ENCODE peak calls at places on chromosomes 7 and 10, in four cellular contexts. One of them, this sample, is unnamed.

GRCh38 chr10:1217237-1217587 is 161.0 kb downstream of the WDR37 start:
- DNase-seq in upper lobe of right lung: peak; percentile 43
- DNase-seq in left ventricle myocardium inferior: no peak
- DNase-seq in lung: no peak
- DNase-seq in this sample: no peak

GRCh38 chr10:72096115-72097000 is 8.0 kb upstream of the SPOCK2 start:
- DNase-seq in upper lobe of right lung: no peak
- DNase-seq in lung: no peak
- DNase-seq in left ventricle myocardium inferior: no peak
- DNase-seq in this sample: no peak

GRCh38 chr7:66696774-66697191 is 43.8 kb upstream of the RABGEF1 start:
- DNase-seq in lung: no peak
- DNase-seq in left ventricle myocardium inferior: peak; percentile 22
- DNase-seq in upper lobe of right lung: no peak
- DNase-seq in this sample: no peak

GRCh38 chr7:1872191-1873069 is 202.4 kb downstream of the ELFN1 start:
- DNase-seq in left ventricle myocardium inferior: no peak
- DNase-seq in lung: no peak
- DNase-seq in upper lobe of right lung: no peak
- DNase-seq in this sample: no peak

GRCh38 chr10:61000769-61001730 is 57.1 kb upstream of the RHOBTB1 start:
- DNase-seq in left ventricle myocardium inferior: no peak
- DNase-seq in upper lobe of right lung: peak; percentile 65
- DNase-seq in lung: no peak
- DNase-seq in this sample: peak; percentile 29

GRCh38 chr10:68296833-68297232 is 35.0 kb upstream of the HNRNPH3 start:
- DNase-seq in left ventricle myocardium inferior: no peak
- DNase-seq in upper lobe of right lung: no peak
- DNase-seq in lung: no peak
- DNase-seq in this sample: no peak

GRCh38 chr7:54860003-54860775 is 101.2 kb upstream of the SEC61G start:
- DNase-seq in upper lobe of right lung: no peak
- DNase-seq in lung: no peak
- DNase-seq in left ventricle myocardium inferior: no peak
- DNase-seq in this sample: no peak

GRCh38 chr7:2665359-2665791 is 22.6 kb upstream of the AMZ1 start:
- DNase-seq in upper lobe of right lung: no peak
- DNase-seq in lung: no peak
- DNase-seq in left ventricle myocardium inferior: no peak
- DNase-seq in this sample: no peak

GRCh38 chr10:73339436-73339835 is 19.2 kb downstream of the CFAP70 start:
- DNase-seq in lung: no peak
- DNase-seq in left ventricle myocardium inferior: no peak
- DNase-seq in upper lobe of right lung: no peak
- DNase-seq in this sample: no peak

GRCh38 chr10:50604049-50604640 is 19.6 kb downstream of the SGMS1 start:
- DNase-seq in upper lobe of right lung: no peak
- DNase-seq in left ventricle myocardium inferior: no peak
- DNase-seq in lung: no peak
- DNase-seq in this sample: no peak

GRCh38 chr10:53489331-53489730 is 716.7 kb upstream of the MBL2 start:
- DNase-seq in lung: no peak
- DNase-seq in upper lobe of right lung: no peak
- DNase-seq in left ventricle myocardium inferior: no peak
- DNase-seq in this sample: no peak

GRCh38 chr7:116356979-116357378 is 142.6 kb upstream of the CAV2 start:
- DNase-seq in left ventricle myocardium inferior: no peak
- DNase-seq in upper lobe of right lung: no peak
- DNase-seq in lung: no peak
- DNase-seq in this sample: no peak

GRCh38 chr10:93703066-93703465 is 674 bp upstream of the FRA10AC1 start:
- DNase-seq in upper lobe of right lung: no peak
- DNase-seq in left ventricle myocardium inferior: no peak
- DNase-seq in lung: no peak
- DNase-seq in this sample: no peak

GRCh38 chr7:140423501-140423900 is 19.6 kb downstream of the RAB19 start:
- DNase-seq in lung: no peak
- DNase-seq in left ventricle myocardium inferior: no peak
- DNase-seq in upper lobe of right lung: no peak
- DNase-seq in this sample: no peak

GRCh38 chr7:79455173-79455790 is 1.8 kb upstream of the MAGI2 start:
- DNase-seq in upper lobe of right lung: no peak
- DNase-seq in lung: no peak
- DNase-seq in left ventricle myocardium inferior: peak; percentile 14
- DNase-seq in this sample: no peak

GRCh38 chr7:152006336-152006735 is 19.1 kb upstream of the GALNT11 start:
- DNase-seq in upper lobe of right lung: no peak
- DNase-seq in lung: no peak
- DNase-seq in left ventricle myocardium inferior: no peak
- DNase-seq in this sample: no peak

GRCh38 chr10:49572594-49573114 is 33.7 kb upstream of the ERCC6 start:
- DNase-seq in lung: no peak
- DNase-seq in left ventricle myocardium inferior: no peak
- DNase-seq in upper lobe of right lung: no peak
- DNase-seq in this sample: no peak

GRCh38 chr7:145774777-145775176 is 341.8 kb upstream of the CNTNAP2 start:
- DNase-seq in left ventricle myocardium inferior: no peak
- DNase-seq in upper lobe of right lung: no peak
- DNase-seq in lung: no peak
- DNase-seq in this sample: no peak

GRCh38 chr10:112369495-112370423 is 4.2 kb upstream of the ACSL5 start:
- DNase-seq in left ventricle myocardium inferior: no peak
- DNase-seq in lung: peak; percentile 85
- DNase-seq in upper lobe of right lung: peak; percentile 92
- DNase-seq in this sample: peak; percentile 8

GRCh38 chr10:132648871-132649528 is 111.4 kb downstream of the INPP5A start:
- DNase-seq in lung: no peak
- DNase-seq in upper lobe of right lung: no peak
- DNase-seq in left ventricle myocardium inferior: no peak
- DNase-seq in this sample: no peak

GRCh38 chr10:103748020-103748419 is 107.4 kb downstream of the SH3PXD2A start:
- DNase-seq in upper lobe of right lung: no peak
- DNase-seq in left ventricle myocardium inferior: no peak
- DNase-seq in lung: no peak
- DNase-seq in this sample: peak; percentile 66

GRCh38 chr7:139297795-139298194 is 43.3 kb upstream of the FMC1 start:
- DNase-seq in lung: no peak
- DNase-seq in left ventricle myocardium inferior: no peak
- DNase-seq in upper lobe of right lung: no peak
- DNase-seq in this sample: no peak
- H3K27ac ChIP-seq in lung: no peak overlapping the region
- H3K27ac ChIP-seq in left ventricle myocardium inferior: no peak overlapping the region
- H3K27ac ChIP-seq in upper lobe of right lung: no peak overlapping the region
- H3K27ac ChIP-seq in this sample: peak overlapping the region; percentile 66

DNA sequence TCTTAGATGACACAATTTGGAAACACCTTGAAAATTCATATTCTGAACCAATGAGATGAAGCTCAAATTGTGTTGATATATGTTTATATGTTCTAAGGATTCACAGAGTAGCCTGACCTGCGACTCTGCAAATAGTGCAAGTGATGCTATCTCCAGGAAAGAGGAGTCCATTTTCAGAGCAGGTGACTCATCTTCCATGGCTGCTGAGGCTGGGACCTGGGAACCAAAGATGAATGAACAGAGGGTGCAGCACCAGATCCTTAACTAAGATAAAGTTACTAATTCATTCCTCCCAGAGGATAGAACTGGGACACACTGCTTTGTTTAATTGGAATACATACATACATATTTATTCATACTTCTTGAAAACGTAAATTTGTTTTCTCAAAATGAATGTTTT is 240.6 kb upstream of the SEMA3C start:
- DNase-seq in left ventricle myocardium inferior: no peak
- DNase-seq in upper lobe of right lung: no peak
- DNase-seq in lung: no peak
- DNase-seq in this sample: no peak
- TF ChIP-seq CTCF in left ventricle myocardium inferior: no peak
- TF ChIP-seq CTCF in upper lobe of right lung: no peak
- TF ChIP-seq CTCF in lung: no peak
- TF ChIP-seq CTCF in this sample: no peak

GRCh38 chr10:8055420-8056349 is 1.2 kb downstream of the GATA3 start:
- DNase-seq in upper lobe of right lung: no peak
- DNase-seq in lung: no peak
- DNase-seq in left ventricle myocardium inferior: no peak
- DNase-seq in this sample: no peak
- H3K27me3 ChIP-seq in upper lobe of right lung: peaks cover 72% of the 10 kb centered on the region
- H3K27me3 ChIP-seq in lung: peaks cover 14% of the 10 kb centered on the region
- H3K27me3 ChIP-seq in left ventricle myocardium inferior: peaks cover 100% of the 10 kb centered on the region
- H3K27me3 ChIP-seq in this sample: peaks cover 100% of the 10 kb centered on the region

GRCh38 chr7:503575-504111 is 16.0 kb downstream of the PDGFA start:
- DNase-seq in left ventricle myocardium inferior: peak; percentile 55
- DNase-seq in lung: peak; percentile 91
- DNase-seq in upper lobe of right lung: peak; percentile 93
- DNase-seq in this sample: peak; percentile 93
- H3K27ac ChIP-seq in left ventricle myocardium inferior: peak overlapping the region; percentile 40
- H3K27ac ChIP-seq in lung: peak overlapping the region; percentile 78
- H3K27ac ChIP-seq in upper lobe of right lung: peak overlapping the region; percentile 72
- H3K27ac ChIP-seq in this sample: peak overlapping the region; percentile 86

DNA sequence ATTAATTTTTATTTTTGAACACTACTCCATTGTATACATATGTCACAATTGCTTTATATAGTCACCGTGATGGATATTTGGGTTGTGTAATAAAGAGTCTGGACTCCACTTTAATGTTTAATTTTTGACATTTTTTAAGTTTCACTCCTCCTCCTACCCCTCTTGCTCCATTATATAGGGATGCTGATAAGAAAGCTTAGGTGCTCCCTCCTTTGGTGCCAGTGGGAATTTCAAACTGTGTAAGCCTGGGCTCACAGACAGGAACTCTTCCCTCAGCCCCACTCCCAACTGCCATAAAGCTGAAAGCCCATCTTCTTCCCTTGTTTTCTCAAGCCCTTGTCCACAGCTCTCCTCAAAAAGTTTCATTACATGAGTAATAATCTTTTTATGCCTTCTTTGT is 47.6 kb downstream of the TWIST1 start:
- DNase-seq in left ventricle myocardium inferior: no peak
- DNase-seq in upper lobe of right lung: no peak
- DNase-seq in lung: no peak
- DNase-seq in this sample: no peak
- TF ChIP-seq CTCF in left ventricle myocardium inferior: no peak
- TF ChIP-seq CTCF in upper lobe of right lung: no peak
- TF ChIP-seq CTCF in lung: no peak
- TF ChIP-seq CTCF in this sample: no peak

DNA sequence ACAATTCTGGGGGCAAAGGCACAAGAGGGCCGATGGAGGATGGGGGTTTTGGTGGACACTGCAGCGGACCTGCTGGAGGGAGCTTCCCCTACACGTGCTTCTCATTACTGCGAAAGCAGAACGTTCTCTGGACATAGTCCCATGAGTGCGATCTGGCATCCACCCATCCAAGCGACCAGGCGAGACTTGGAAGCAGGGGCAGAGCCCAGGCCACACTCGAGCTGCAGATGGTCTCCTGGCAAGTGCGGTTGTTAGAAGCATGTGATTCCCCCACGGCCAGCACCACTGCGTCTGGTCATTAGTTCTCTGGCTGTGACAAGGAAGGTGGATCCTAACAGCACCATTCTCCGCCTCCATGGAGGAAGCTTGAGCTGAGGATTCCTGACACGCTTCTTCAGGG is 118.4 kb upstream of the TCERG1L start:
- DNase-seq in lung: no peak
- DNase-seq in left ventricle myocardium inferior: no peak
- DNase-seq in upper lobe of right lung: no peak
- DNase-seq in this sample: no peak
- H3K27me3 ChIP-seq in lung: no peaks in the 10 kb centered on the region
- H3K27me3 ChIP-seq in left ventricle myocardium inferior: peaks cover 83% of the 10 kb centered on the region
- H3K27me3 ChIP-seq in upper lobe of right lung: peaks cover 14% of the 10 kb centered on the region
- H3K27me3 ChIP-seq in this sample: peaks cover 6% of the 10 kb centered on the region

GRCh38 chr10:63424576-63424975 is 41.2 kb downstream of the JMJD1C start:
- DNase-seq in upper lobe of right lung: no peak
- DNase-seq in lung: no peak
- DNase-seq in left ventricle myocardium inferior: no peak
- DNase-seq in this sample: no peak
- H3K27ac ChIP-seq in upper lobe of right lung: no peak overlapping the region
- H3K27ac ChIP-seq in lung: no peak overlapping the region
- H3K27ac ChIP-seq in left ventricle myocardium inferior: no peak overlapping the region
- H3K27ac ChIP-seq in this sample: no peak overlapping the region

DNA sequence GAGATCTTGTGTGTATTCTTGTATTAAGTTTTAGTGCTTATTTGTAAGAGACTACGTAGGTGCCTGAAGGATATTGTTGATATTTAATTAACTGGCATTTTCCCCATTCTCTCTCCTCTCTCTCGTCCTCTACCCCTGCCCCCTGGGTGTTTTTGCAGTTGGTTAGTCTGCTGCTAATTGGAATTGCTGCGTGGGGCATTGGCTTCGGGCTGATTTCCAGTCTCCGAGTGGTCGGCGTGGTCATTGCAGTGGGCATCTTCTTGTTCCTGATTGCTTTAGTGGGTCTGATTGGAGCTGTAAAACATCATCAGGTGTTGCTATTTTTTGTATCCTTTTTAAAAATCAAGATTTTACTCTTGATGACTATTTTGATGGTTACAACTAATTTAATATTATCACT is 22.5 kb downstream of the TSPAN13 start:
- DNase-seq in lung: no peak
- DNase-seq in left ventricle myocardium inferior: no peak
- DNase-seq in upper lobe of right lung: no peak
- DNase-seq in this sample: no peak
- TF ChIP-seq CTCF in lung: no peak
- TF ChIP-seq CTCF in left ventricle myocardium inferior: no peak
- TF ChIP-seq CTCF in upper lobe of right lung: no peak
- TF ChIP-seq CTCF in this sample: no peak

GRCh38 chr7:154684651-154685563 is 318.0 kb downstream of the PAXIP1 start:
- DNase-seq in lung: no peak
- DNase-seq in upper lobe of right lung: no peak
- DNase-seq in left ventricle myocardium inferior: no peak
- DNase-seq in this sample: peak; percentile 66
- H3K27me3 ChIP-seq in lung: no peaks in the 10 kb centered on the region
- H3K27me3 ChIP-seq in upper lobe of right lung: no peaks in the 10 kb centered on the region
- H3K27me3 ChIP-seq in left ventricle myocardium inferior: peaks cover 25% of the 10 kb centered on the region
- H3K27me3 ChIP-seq in this sample: no peaks in the 10 kb centered on the region